ENCODE peak calls at places on chromosome 1, in five cellular contexts. O is RWPE1, M is Peyer's patch, B is AG04450, T is endodermal cell. N is an unnamed sample.

GRCh38 chr1:37858931-37859506 is 373 bp downstream of the MTF1 start:
- DNase-seq in B (no peak), O (peak), M (no peak), T (no peak), N (peak)

GRCh38 chr1:174433451-174433850 is 14.3 kb upstream of the GPR52 start:
- DNase-seq in T (no peak), M (no peak), B (peak), O (peak), N (no peak)

GRCh38 chr1:176205322-176205914 is 1.7 kb downstream of the COP1 start:
- DNase-seq in B (no peak), O (peak), M (no peak), T (no peak), N (no peak)

GRCh38 chr1:59698386-59698785 is 116.4 kb upstream of the HOOK1 start:
- DNase-seq in M (no peak), B (no peak), O (no peak), T (no peak), N (no peak)

GRCh38 chr1:177355575-177355974 is 184.8 kb downstream of the BRINP2 start:
- DNase-seq in T (peak), O (peak), M (no peak), B (peak), N (peak)

GRCh38 chr1:180515857-180516388 is 13.5 kb upstream of the ACBD6 start:
- DNase-seq in T (peak), B (peak), M (no peak), O (peak), N (peak)

GRCh38 chr1:183129921-183130675 is 56.0 kb upstream of the LAMC2 start:
- DNase-seq in M (no peak), T (no peak), B (no peak), O (no peak), N (no peak)

GRCh38 chr1:240004086-240004749 is 87.5 kb upstream of the FMN2 start:
- DNase-seq in B (no peak), T (peak), O (peak), M (no peak), N (no peak)

GRCh38 chr1:237763137-237763536 is 127.6 kb downstream of the ZP4 start:
- DNase-seq in B (no peak), M (no peak), O (no peak), T (no peak), N (no peak)

GRCh38 chr1:210697185-210697584 is 368.5 kb downstream of the HHAT start:
- DNase-seq in T (peak), M (no peak), O (no peak), B (no peak), N (no peak)

GRCh38 chr1:245459621-245460020 is 304.8 kb downstream of the KIF26B start:
- DNase-seq in M (no peak), B (no peak), O (no peak), T (no peak), N (no peak)

GRCh38 chr1:218755128-218755527 is 410.0 kb downstream of the TGFB2 start:
- DNase-seq in B (no peak), O (no peak), T (no peak), M (no peak), N (no peak)

GRCh38 chr1:200226268-200226968 is 183.4 kb downstream of the ZNF281 start:
- DNase-seq in T (peak), B (no peak), O (no peak), M (no peak), N (no peak)

GRCh38 chr1:27135920-27136551 is 18.9 kb downstream of the SLC9A1 start:
- DNase-seq in T (peak), O (no peak), B (no peak), M (no peak), N (no peak)

GRCh38 chr1:33726274-33726804 is 137.5 kb upstream of the HMGB4 start:
- DNase-seq in T (no peak), O (no peak), B (no peak), M (no peak), N (no peak)

GRCh38 chr1:211630236-211631081 is 45.0 kb downstream of the NEK2 start:
- DNase-seq in M (no peak), O (no peak), B (no peak), T (peak), N (no peak)

GRCh38 chr1:195965036-195965435 is 643.2 kb downstream of the KCNT2 start:
- DNase-seq in T (no peak), O (no peak), M (no peak), B (no peak), N (no peak)

GRCh38 chr1:70542856-70543255 is 131.8 kb downstream of the CTH start:
- DNase-seq in M (no peak), B (no peak), O (no peak), T (no peak), N (no peak)

GRCh38 chr1:57378564-57378963 is 45.3 kb downstream of the DAB1 start:
- DNase-seq in B (no peak), T (no peak), M (no peak), O (no peak), N (no peak)

GRCh38 chr1:223374064-223374610 is 10.2 kb upstream of the SUSD4 start:
- DNase-seq in O (no peak), T (peak), M (no peak), B (no peak), N (no peak)

GRCh38 chr1:99603699-99604595 is 42.0 kb upstream of the PALMD start:
- DNase-seq in O (no peak), T (no peak), B (no peak), M (no peak), N (no peak)

GRCh38 chr1:85544689-85545203 is 35.8 kb upstream of the CCN1 start:
- DNase-seq in T (no peak), O (peak), B (no peak), M (no peak), N (no peak)

GRCh38 chr1:66271216-66271903 is 262.6 kb upstream of the SGIP1 start:
- DNase-seq in O (peak), T (peak), B (peak), M (no peak), N (peak)

GRCh38 chr1:242673652-242674051 is 149.2 kb upstream of the PLD5 start:
- DNase-seq in T (no peak), O (no peak), M (no peak), B (no peak), N (no peak)

GRCh38 chr1:186828612-186829542 is at the start of gene PLA2G4A:
- DNase-seq in M (peak), B (no peak), O (peak), T (peak), N (peak)

GRCh38 chr1:28291711-28292110 is 32.4 kb downstream of the SESN2 start:
- DNase-seq in B (no peak), O (no peak), M (no peak), T (no peak), N (no peak)

GRCh38 chr1:162365284-162366041 is 11.2 kb downstream of the SPATA46 start:
- DNase-seq in B (no peak), O (no peak), T (no peak), M (no peak), N (no peak)

GRCh38 chr1:69305621-69306020 is 262.1 kb upstream of the LRRC7 start:
- DNase-seq in M (no peak), B (no peak), O (no peak), T (peak), N (no peak)

GRCh38 chr1:26190373-26190987 is at the start of gene CATSPER4:
- DNase-seq in M (no peak), B (no peak), T (peak), O (peak), N (no peak)

GRCh38 chr1:42179275-42179674 is 14.7 kb upstream of the GUCA2A start:
- DNase-seq in B (no peak), O (no peak), M (no peak), T (no peak), N (no peak)

GRCh38 chr1:25754421-25755195 is 45.4 kb upstream of the SELENON start:
- DNase-seq in M (no peak), T (no peak), O (no peak), B (no peak), N (no peak)

GRCh38 chr1:220991959-220992704 is 112.9 kb downstream of the HLX start:
- DNase-seq in O (no peak), M (no peak), T (no peak), B (no peak), N (no peak)

GRCh38 chr1:200134116-200134515 is 106.6 kb downstream of the NR5A2 start:
- DNase-seq in O (peak), T (no peak), M (no peak), B (no peak), N (no peak)

GRCh38 chr1:167441222-167441621 is 77.1 kb downstream of the CD247 start:
- DNase-seq in T (peak), O (no peak), B (no peak), M (no peak), N (no peak)

GRCh38 chr1:200029624-200030074 is 2.1 kb downstream of the NR5A2 start:
- DNase-seq in M (peak), B (no peak), O (no peak), T (peak), N (no peak)

GRCh38 chr1:54077359-54077758 is 24.0 kb downstream of the TCEANC2 start:
- DNase-seq in M (no peak), T (no peak), B (no peak), O (no peak), N (no peak)

GRCh38 chr1:54080598-54081049 is 27.2 kb downstream of the TCEANC2 start:
- DNase-seq in T (no peak), B (no peak), O (no peak), M (no peak), N (no peak)

GRCh38 chr1:54086754-54087153 is 33.3 kb downstream of the TCEANC2 start:
- DNase-seq in M (no peak), O (no peak), B (no peak), T (no peak), N (no peak)

GRCh38 chr1:54084794-54085193 is 31.4 kb downstream of the TCEANC2 start:
- DNase-seq in M (no peak), T (no peak), O (no peak), B (no peak), N (no peak)

GRCh38 chr1:54081306-54082270 is 28.2 kb downstream of the TCEANC2 start:
- DNase-seq in B (peak), T (peak), O (peak), M (peak), N (peak)
- H3K27ac ChIP-seq in B (no peak), T (no peak), O (no peak), M (no peak), N (no peak)

GRCh38 chr1:2268285-2269056 is 40.4 kb downstream of the SKI start:
- DNase-seq in B (no peak), T (no peak), M (no peak), O (no peak), N (no peak)
- H3K27ac ChIP-seq in B (no peak), T (no peak), M (no peak), O (peak), N (no peak)

GRCh38 chr1:150150511-150151021 is 850 bp downstream of the PLEKHO1 start:
- DNase-seq in T (peak), M (peak), B (no peak), O (no peak), N (peak)

GRCh38 chr1:150152182-150152536 is 2.4 kb downstream of the PLEKHO1 start:
- DNase-seq in T (no peak), M (no peak), B (no peak), O (no peak), N (no peak)

GRCh38 chr1:150154143-150154542 is 4.4 kb downstream of the PLEKHO1 start:
- DNase-seq in T (no peak), B (no peak), O (no peak), M (no peak), N (no peak)

GRCh38 chr1:150151291-150152181 is 1.8 kb downstream of the PLEKHO1 start:
- DNase-seq in B (no peak), O (no peak), T (no peak), M (peak), N (peak)

DNA sequence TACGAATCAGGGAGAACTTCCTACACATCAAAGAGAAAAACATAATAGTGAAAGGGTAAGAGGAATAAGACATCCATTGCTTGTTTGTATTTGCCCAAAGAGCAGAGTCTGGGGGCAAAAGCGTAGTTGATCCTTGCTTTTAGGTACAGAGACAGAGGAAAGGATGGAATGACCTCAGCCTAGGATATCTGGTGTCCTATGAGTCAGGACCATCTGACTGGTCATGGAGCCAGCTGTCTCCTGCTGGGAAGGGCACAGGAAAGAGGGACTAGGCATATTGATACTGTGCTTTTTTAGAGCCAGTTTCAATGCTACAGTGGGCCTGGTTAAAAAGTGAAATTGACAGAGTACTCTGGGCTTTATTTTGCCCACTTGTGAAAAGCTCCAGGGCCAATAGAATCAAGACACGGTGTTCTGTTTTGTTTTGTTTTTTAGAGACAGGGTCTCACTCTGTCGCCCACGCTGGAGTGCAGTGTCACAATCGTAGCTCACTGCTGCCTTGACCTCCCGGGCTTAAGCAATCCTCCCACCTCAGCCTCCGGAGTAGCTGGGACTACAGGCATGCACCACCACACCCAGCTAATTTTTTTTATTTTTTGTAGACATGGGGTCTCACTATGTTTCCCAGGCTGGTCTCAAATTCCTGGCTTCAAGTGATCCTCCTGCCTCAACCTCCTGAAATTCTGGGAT is 3.2 kb downstream of the PLEKHO1 start:
- DNase-seq in O (no peak), B (no peak), M (no peak), T (no peak), N (no peak)
- H3K27ac ChIP-seq in O (no peak), B (peak), M (peak), T (no peak), N (peak)

DNA sequence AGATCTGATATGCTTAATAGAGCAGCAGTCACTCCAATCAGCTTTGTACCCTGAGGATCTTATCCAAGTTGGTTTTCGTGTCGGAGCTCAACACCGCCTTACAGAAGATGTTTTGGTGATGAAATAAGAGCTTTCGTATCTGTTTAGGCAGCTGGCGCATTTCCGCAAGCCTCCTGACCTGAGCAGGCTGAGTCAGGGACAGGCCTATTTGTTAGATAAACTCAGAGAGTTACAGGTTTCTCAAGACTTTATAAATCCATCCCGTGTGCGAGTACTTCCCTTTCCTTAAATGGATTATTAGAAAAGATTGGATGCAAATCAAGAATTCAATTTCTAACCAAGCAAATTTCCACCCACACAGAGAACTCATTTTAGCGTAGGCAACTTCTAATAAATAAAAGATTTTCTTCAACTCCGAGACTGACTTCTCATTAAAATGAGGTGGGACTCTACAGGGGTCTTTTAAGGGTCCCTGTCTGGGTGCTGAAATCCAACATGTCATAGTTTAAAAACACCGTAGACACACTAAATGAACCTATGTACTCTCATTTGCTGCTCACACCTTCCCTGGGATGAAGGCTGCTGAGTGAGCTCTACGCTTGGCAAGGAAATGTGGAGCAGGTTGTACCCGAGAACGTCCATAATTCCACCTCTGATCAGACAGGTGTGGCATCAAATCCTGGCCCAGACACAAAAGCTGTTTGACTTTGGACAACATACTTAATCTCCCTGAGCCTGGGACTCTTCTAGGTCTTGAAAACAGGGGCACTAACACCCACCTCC is 106.9 kb upstream of the F3 start:
- DNase-seq in T (no peak), O (peak), B (peak), M (peak), N (peak)
- H3K27ac ChIP-seq in T (no peak), O (peak), B (peak), M (peak), N (peak)

GRCh38 chr1:9842781-9843575 is 19.2 kb upstream of the CLSTN1 start:
- DNase-seq in T (peak), B (no peak), M (peak), O (no peak), N (peak)

GRCh38 chr1:9845914-9846313 is 22.1 kb upstream of the CLSTN1 start:
- DNase-seq in M (peak), T (peak), O (no peak), B (no peak), N (peak)

GRCh38 chr1:9844106-9844505 is 20.3 kb upstream of the CLSTN1 start:
- DNase-seq in B (no peak), O (no peak), M (peak), T (peak), N (no peak)

GRCh38 chr1:9843576-9843945 is 19.8 kb upstream of the CLSTN1 start:
- DNase-seq in T (peak), O (peak), B (no peak), M (peak), N (peak)

DNA sequence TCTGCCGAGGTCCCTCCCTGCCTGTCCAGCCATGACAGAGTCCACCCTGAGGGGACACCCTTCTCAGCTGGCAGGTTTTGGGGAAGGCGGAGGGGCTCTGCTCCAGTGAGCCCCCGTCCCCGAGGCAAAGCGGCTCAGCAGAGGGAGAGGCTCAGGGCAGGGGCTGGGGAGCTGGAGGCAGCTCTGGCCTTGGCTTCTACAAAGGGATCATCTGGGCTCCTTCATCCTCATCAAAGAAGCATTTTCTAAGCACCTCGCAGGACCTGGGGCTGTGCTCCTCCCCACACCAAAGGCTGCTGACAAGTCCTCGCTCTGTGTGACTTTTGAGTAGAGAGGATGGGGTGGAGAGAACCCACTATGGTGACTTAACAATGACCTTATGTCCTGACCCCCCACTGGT is 21.0 kb upstream of the CLSTN1 start:
- DNase-seq in T (peak), M (no peak), B (no peak), O (no peak), N (no peak)
- H3K27ac ChIP-seq in T (peak), M (no peak), B (no peak), O (peak), N (no peak)

GRCh38 chr1:226135059-226135651 is 51.4 kb downstream of the ACBD3 start:
- DNase-seq in T (peak), O (no peak), M (peak), B (no peak), N (peak)
- H3K27ac ChIP-seq in T (no peak), O (peak), M (peak), B (no peak), N (peak)

GRCh38 chr1:115951552-115951951 is 24.8 kb upstream of the SLC22A15 start:
- DNase-seq in T (no peak), B (no peak), M (no peak), O (no peak), N (no peak)

GRCh38 chr1:115952547-115952946 is 23.8 kb upstream of the SLC22A15 start:
- DNase-seq in B (no peak), M (no peak), O (no peak), T (no peak), N (no peak)

GRCh38 chr1:115955228-115955627 is 21.1 kb upstream of the SLC22A15 start:
- DNase-seq in M (no peak), B (no peak), T (no peak), O (no peak), N (no peak)

GRCh38 chr1:115953180-115953579 is 23.1 kb upstream of the SLC22A15 start:
- DNase-seq in O (no peak), M (no peak), B (no peak), T (no peak), N (no peak)

DNA sequence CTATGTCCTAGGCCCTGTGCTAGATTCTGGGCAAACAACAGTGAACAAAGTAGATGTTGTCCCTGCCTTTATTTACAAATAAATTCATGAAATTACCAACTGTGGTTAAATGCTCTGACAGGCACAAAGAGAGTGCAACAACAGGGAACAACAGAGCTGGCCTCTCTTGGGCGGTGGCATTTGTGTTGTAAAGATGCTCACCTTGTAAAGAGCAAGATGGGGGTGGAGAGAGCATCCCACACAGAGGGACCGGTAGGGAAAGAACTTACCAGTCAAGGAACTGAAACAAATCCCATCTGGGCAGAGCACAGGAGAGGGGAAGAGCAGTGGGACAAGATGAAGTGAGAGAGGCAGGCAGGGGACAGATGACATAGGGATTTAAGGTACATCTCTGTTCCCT is 21.6 kb upstream of the SLC22A15 start:
- DNase-seq in O (no peak), M (no peak), B (no peak), T (no peak), N (no peak)
- H3K27ac ChIP-seq in O (no peak), M (no peak), B (no peak), T (no peak), N (no peak)

GRCh38 chr1:205513774-205514173 is 9.3 kb downstream of the CDK18 start:
- DNase-seq in B (no peak), T (no peak), M (no peak), O (no peak), N (no peak)

GRCh38 chr1:205510951-205511330 is 6.5 kb downstream of the CDK18 start:
- DNase-seq in O (no peak), B (no peak), M (no peak), T (no peak), N (no peak)

GRCh38 chr1:205514211-205515142 is 10.0 kb downstream of the CDK18 start:
- DNase-seq in M (no peak), O (no peak), T (no peak), B (no peak), N (no peak)

GRCh38 chr1:205510308-205510950 is 6.0 kb downstream of the CDK18 start:
- DNase-seq in M (no peak), B (no peak), T (no peak), O (no peak), N (no peak)

GRCh38 chr1:205512059-205513045 is 7.9 kb downstream of the CDK18 start:
- DNase-seq in B (no peak), T (no peak), O (no peak), M (no peak), N (no peak)
- H3K27ac ChIP-seq in B (no peak), T (no peak), O (peak), M (no peak), N (peak)